ENCODE peak calls at places on chromosomes 12 and 14, in seven cellular contexts. I is NCI-H460; B is cerebellar cortex; D is right atrium auricular region; V is stimulated activated CD4-positive, alpha-beta T cell treated with anti-CD3 and anti-CD28 coated beads, Interleukin-12 subunit alpha, Interleukin-12 subunit beta, amount 100 ng/mL, for 4 hours; O is ELF-1; S is activated T-cell treated with anti-CD3 and anti-CD28 coated beads for 4 hours. N is an unnamed sample.
A peak's percentile ranks its signal among the peaks of the same experiment; 100 is the strongest.

GRCh38 chr12:21541773-21542172 is 15.7 kb downstream of the SPX start:
- DNase-seq in I (no peak), B (no peak), D (no peak), V (no peak), O (no peak), S (no peak), N (no peak)

GRCh38 chr12:93918262-93918661 is 230.1 kb upstream of the PLXNC1 start:
- DNase-seq in I (no peak), B (no peak), D (no peak), V (no peak), O (no peak), S (no peak), N (no peak)

GRCh38 chr12:96326628-96327227 is 73.5 kb downstream of the CDK17 start:
- DNase-seq in I (no peak), B (no peak), D (no peak), V (no peak), O (no peak), S (no peak), N (no peak)

GRCh38 chr14:23379331-23380196 is 2.7 kb downstream of the CMTM5 start:
- DNase-seq in I (peak; percentile 39), B (peak; percentile 51), D (peak; percentile 76), V (peak; percentile 65), O (peak; percentile 78), S (peak; percentile 56), N (peak; percentile 93)

GRCh38 chr14:85536835-85537195 is 6.9 kb downstream of the FLRT2 start:
- DNase-seq in I (no peak), B (no peak), D (no peak), V (no peak), O (no peak), S (no peak), N (no peak)

GRCh38 chr14:93903342-93904184 is 23.6 kb upstream of the FAM181A start:
- DNase-seq in I (peak; percentile 3), B (peak; percentile 30), D (no peak), V (no peak), O (peak; percentile 72), S (no peak), N (peak; percentile 80)

GRCh38 chr12:40156031-40156764 is 50.3 kb upstream of the SLC2A13 start:
- DNase-seq in I (no peak), B (no peak), D (no peak), V (no peak), O (no peak), S (no peak), N (no peak)

GRCh38 chr14:57725399-57726077 is 140.4 kb downstream of the SLC35F4 start:
- DNase-seq in I (no peak), B (no peak), D (no peak), V (no peak), O (no peak), S (no peak), N (no peak)

GRCh38 chr12:92059976-92060375 is 85.7 kb downstream of the BTG1 start:
- DNase-seq in I (no peak), B (no peak), D (no peak), V (no peak), O (no peak), S (no peak), N (no peak)

GRCh38 chr12:55057466-55057865 is 37.7 kb downstream of the NEUROD4 start:
- DNase-seq in I (no peak), B (no peak), D (no peak), V (no peak), O (peak; percentile 67), S (no peak), N (no peak)

N was measured in H7.